ENCODE peak calls at places on chromosomes 12 and 14, in nine cellular contexts. One of them, this sample, is unnamed.

GRCh38 chr14:60622920-60623263 is 26.4 kb downstream of the SIX1 start:
- DNase-seq in GM23248: peak; percentile 53
- DNase-seq in GM13977: no peak
- DNase-seq in AG08395: peak; percentile 50
- DNase-seq in AG10803: peak; percentile 87
- DNase-seq in nucleus accumbens: no peak
- DNase-seq in caudate nucleus: no peak
- DNase-seq in naive thymus-derived CD4-positive, alpha-beta T cell: no peak
- DNase-seq in amygdala: no peak
- DNase-seq in this sample: no peak

GRCh38 chr14:102759416-102759815 is 17.8 kb upstream of the TRAF3 start:
- DNase-seq in amygdala: no peak
- DNase-seq in GM13977: no peak
- DNase-seq in naive thymus-derived CD4-positive, alpha-beta T cell: no peak
- DNase-seq in AG08395: no peak
- DNase-seq in caudate nucleus: no peak
- DNase-seq in GM23248: peak; percentile 21
- DNase-seq in nucleus accumbens: no peak
- DNase-seq in AG10803: no peak
- DNase-seq in this sample: no peak

GRCh38 chr12:86138770-86139169 is 117.4 kb downstream of the MGAT4C start:
- DNase-seq in naive thymus-derived CD4-positive, alpha-beta T cell: no peak
- DNase-seq in nucleus accumbens: no peak
- DNase-seq in AG08395: no peak
- DNase-seq in GM13977: no peak
- DNase-seq in amygdala: no peak
- DNase-seq in AG10803: no peak
- DNase-seq in GM23248: no peak
- DNase-seq in caudate nucleus: no peak
- DNase-seq in this sample: no peak

GRCh38 chr14:69708586-69709169 is 58.3 kb upstream of the SRSF5 start:
- DNase-seq in GM13977: no peak
- DNase-seq in AG08395: no peak
- DNase-seq in amygdala: peak; percentile 35
- DNase-seq in naive thymus-derived CD4-positive, alpha-beta T cell: no peak
- DNase-seq in GM23248: peak; percentile 23
- DNase-seq in AG10803: no peak
- DNase-seq in nucleus accumbens: peak; percentile 44
- DNase-seq in caudate nucleus: no peak
- DNase-seq in this sample: no peak

GRCh38 chr14:105974902-105975301 is 448.5 kb downstream of the TMEM121 start:
- DNase-seq in nucleus accumbens: no peak
- DNase-seq in AG10803: no peak
- DNase-seq in GM23248: no peak
- DNase-seq in caudate nucleus: no peak
- DNase-seq in amygdala: no peak
- DNase-seq in GM13977: peak; percentile 35
- DNase-seq in naive thymus-derived CD4-positive, alpha-beta T cell: peak; percentile 38
- DNase-seq in AG08395: no peak
- DNase-seq in this sample: no peak

GRCh38 chr14:35268946-35269345 is 23.2 kb upstream of the PSMA6 start:
- DNase-seq in GM13977: no peak
- DNase-seq in nucleus accumbens: no peak
- DNase-seq in AG10803: no peak
- DNase-seq in amygdala: no peak
- DNase-seq in AG08395: no peak
- DNase-seq in naive thymus-derived CD4-positive, alpha-beta T cell: no peak
- DNase-seq in GM23248: no peak
- DNase-seq in caudate nucleus: no peak
- DNase-seq in this sample: no peak

GRCh38 chr12:108442077-108442476 is 73.0 kb upstream of the FICD start:
- DNase-seq in nucleus accumbens: no peak
- DNase-seq in naive thymus-derived CD4-positive, alpha-beta T cell: no peak
- DNase-seq in AG08395: peak; percentile 41
- DNase-seq in GM13977: no peak
- DNase-seq in caudate nucleus: no peak
- DNase-seq in GM23248: no peak
- DNase-seq in AG10803: no peak
- DNase-seq in amygdala: no peak
- DNase-seq in this sample: no peak

GRCh38 chr12:107331471-107331870 is 238.1 kb upstream of the CRY1 start:
- DNase-seq in amygdala: no peak
- DNase-seq in naive thymus-derived CD4-positive, alpha-beta T cell: no peak
- DNase-seq in GM23248: no peak
- DNase-seq in GM13977: no peak
- DNase-seq in caudate nucleus: no peak
- DNase-seq in AG10803: no peak
- DNase-seq in AG08395: no peak
- DNase-seq in nucleus accumbens: no peak
- DNase-seq in this sample: no peak

GRCh38 chr12:20946732-20947131 is 136.2 kb downstream of the SLCO1B3 start:
- DNase-seq in GM23248: peak; percentile 40
- DNase-seq in amygdala: no peak
- DNase-seq in caudate nucleus: no peak
- DNase-seq in AG08395: no peak
- DNase-seq in naive thymus-derived CD4-positive, alpha-beta T cell: no peak
- DNase-seq in nucleus accumbens: no peak
- DNase-seq in AG10803: no peak
- DNase-seq in GM13977: peak; percentile 2
- DNase-seq in this sample: no peak

GRCh38 chr12:53090105-53090504 is 7.4 kb upstream of the IGFBP6 start:
- DNase-seq in GM13977: no peak
- DNase-seq in nucleus accumbens: no peak
- DNase-seq in naive thymus-derived CD4-positive, alpha-beta T cell: no peak
- DNase-seq in AG08395: no peak
- DNase-seq in caudate nucleus: no peak
- DNase-seq in amygdala: no peak
- DNase-seq in GM23248: no peak
- DNase-seq in AG10803: no peak
- DNase-seq in this sample: no peak

This sample was measured in osteocyte.